ENCODE peak calls at places on chromosome 16, in six cellular contexts. R, T, H, X, V and F are unnamed samples.

GRCh38 chr16:70800306-70800705 is 652 bp downstream of the VAC14 start:
- DNase-seq in R (peak), T (no peak), H (no peak), X (no peak), V (no peak), F (no peak)

GRCh38 chr16:30740364-30741251 is 7.6 kb upstream of the PHKG2 start:
- DNase-seq in R (peak), T (peak), H (no peak), X (no peak), V (no peak), F (peak)

GRCh38 chr16:82699711-82700495 is 73.1 kb downstream of the CDH13 start:
- DNase-seq in R (peak), T (peak), H (no peak), X (no peak), V (no peak), F (no peak)

GRCh38 chr16:2511128-2511785 is 2.5 kb upstream of the ATP6V0C start:
- DNase-seq in R (peak), T (peak), H (peak), X (no peak), V (no peak), F (peak)

GRCh38 chr16:17411263-17411662 is 59.5 kb downstream of the XYLT1 start:
- DNase-seq in R (no peak), T (no peak), H (no peak), X (no peak), V (no peak), F (no peak)

GRCh38 chr16:68756250-68757051 is 19.4 kb downstream of the CDH1 start:
- DNase-seq in R (no peak), T (no peak), H (no peak), X (no peak), V (peak), F (no peak)

GRCh38 chr16:31888735-31889134 is 15.1 kb downstream of the ZNF267 start:
- DNase-seq in R (no peak), T (no peak), H (no peak), X (no peak), V (no peak), F (no peak)

GRCh38 chr16:67805718-67806427 is 487 bp downstream of the RANBP10 start:
- DNase-seq in R (no peak), T (no peak), H (peak), X (no peak), V (no peak), F (no peak)